ENCODE peak calls at places on chromosomes 6 and 20, in four cellular contexts. G is adrenal gland, H is GM12878, F is ovary. I is an unnamed sample.

GRCh38 chr6:6747371-6747770 is 158.9 kb downstream of the LY86 start:
- DNase-seq in H (no peak), G (no peak), F (no peak), I (no peak)

GRCh38 chr6:130587778-130588520 is 222.1 kb downstream of the TMEM200A start:
- DNase-seq in F (no peak), H (no peak), G (no peak), I (no peak)

GRCh38 chr6:106477158-106477557 is 116.6 kb downstream of the CRYBG1 start:
- DNase-seq in G (no peak), H (no peak), F (no peak), I (no peak)

GRCh38 chr6:23003671-23004598 is 434.6 kb downstream of the HDGFL1 start:
- DNase-seq in H (no peak), G (no peak), F (no peak), I (no peak)

GRCh38 chr6:168582581-168582981 is 141.6 kb downstream of the SMOC2 start:
- DNase-seq in F (no peak), H (no peak), G (no peak), I (no peak)

GRCh38 chr6:87755697-87756671 is 54.0 kb upstream of the AKIRIN2 start:
- DNase-seq in F (no peak), G (no peak), H (no peak), I (no peak)

GRCh38 chr20:38434310-38434741 is 802 bp downstream of the SNHG17 start:
- DNase-seq in F (peak; percentile 42), H (no peak), G (peak; percentile 37), I (peak; percentile 52)

GRCh38 chr20:10665791-10666190 is 8.0 kb downstream of the JAG1 start:
- DNase-seq in G (no peak), H (no peak), F (no peak), I (no peak)

GRCh38 chr20:3820901-3821727 is 767 bp downstream of the AP5S1 start:
- DNase-seq in G (peak; percentile 44), F (no peak), H (no peak), I (no peak)

GRCh38 chr20:43537921-43538854 is 20.6 kb upstream of the SGK2 start:
- DNase-seq in F (peak; percentile 67), H (no peak), G (peak; percentile 63), I (peak; percentile 63)

GRCh38 chr20:36344517-36345132 is 38.5 kb downstream of the DLGAP4 start:
- DNase-seq in F (peak; percentile 56), H (no peak), G (peak; percentile 68), I (no peak)

GRCh38 chr6:137044366-137045220 is at the start of gene IL20RA:
- DNase-seq in H (no peak), F (peak; percentile 69), G (peak; percentile 67), I (peak; percentile 74)

GRCh38 chr6:32941412-32941784 is 570 bp upstream of the HLA-DMB start:
- DNase-seq in F (no peak), G (no peak), H (peak; percentile 95), I (no peak)

GRCh38 chr20:44388466-44389023 is 33.0 kb downstream of the HNF4A start:
- DNase-seq in F (peak; percentile 82), H (no peak), G (peak; percentile 58), I (peak; percentile 77)

GRCh38 chr6:111871725-111872520 is 1.3 kb downstream of the FYN start:
- DNase-seq in G (no peak), H (no peak), F (peak; percentile 40), I (no peak)

GRCh38 chr6:116073765-116074450 is 13.2 kb upstream of the FRK start:
- DNase-seq in H (no peak), G (no peak), F (no peak), I (no peak)

GRCh38 chr6:39339557-39340555 is 17.4 kb upstream of the KCNK16 start:
- DNase-seq in H (no peak), F (no peak), G (no peak), I (peak; percentile 67)

GRCh38 chr6:75422024-75422639 is 71.5 kb downstream of the FILIP1 start:
- DNase-seq in G (no peak), F (no peak), H (no peak), I (no peak)

GRCh38 chr6:154370545-154370944 is 13.9 kb upstream of the IPCEF1 start:
- DNase-seq in F (no peak), H (no peak), G (peak; percentile 31), I (no peak)

GRCh38 chr6:26305097-26305841 is 59.7 kb upstream of the BTN3A2 start:
- DNase-seq in G (peak; percentile 67), F (peak; percentile 87), H (no peak), I (no peak)

GRCh38 chr6:90729057-90729456 is 142.2 kb upstream of the MAP3K7 start:
- DNase-seq in F (no peak), G (no peak), H (no peak), I (no peak)

GRCh38 chr6:106163966-106164877 is 78.1 kb downstream of the PRDM1 start:
- DNase-seq in H (peak; percentile 87), F (no peak), G (peak; percentile 17), I (no peak)

GRCh38 chr6:47817749-47818148 is 35.9 kb downstream of the OPN5 start:
- DNase-seq in G (no peak), H (no peak), F (no peak), I (no peak)

GRCh38 chr6:4889701-4890100 is 113.5 kb downstream of the CDYL start:
- DNase-seq in F (no peak), G (no peak), H (no peak), I (no peak)

GRCh38 chr20:13723015-13723414 is 61.7 kb downstream of the ESF1 start:
- DNase-seq in G (no peak), H (no peak), F (no peak), I (no peak)

GRCh38 chr6:39005774-39006173 is 42.8 kb upstream of the GLP1R start:
- DNase-seq in G (no peak), H (no peak), F (no peak), I (no peak)

GRCh38 chr6:119346914-119347313 is 2.6 kb downstream of the MAN1A1 start:
- DNase-seq in F (no peak), H (no peak), G (no peak), I (no peak)

GRCh38 chr6:119343573-119344146 is 5.9 kb downstream of the MAN1A1 start:
- DNase-seq in H (no peak), G (no peak), F (no peak), I (no peak)

GRCh38 chr6:119346450-119346849 is 3.1 kb downstream of the MAN1A1 start:
- DNase-seq in H (no peak), F (no peak), G (no peak), I (no peak)

GRCh38 chr6:119344306-119344705 is 5.3 kb downstream of the MAN1A1 start:
- DNase-seq in G (no peak), H (no peak), F (no peak), I (no peak)

GRCh38 chr6:119345114-119345513 is 4.4 kb downstream of the MAN1A1 start:
- DNase-seq in G (no peak), F (no peak), H (no peak), I (no peak)
- H3K4me1 ChIP-seq in G (peaks cover 60% of the 10 kb centered on the region), F (peaks cover 6% of the 10 kb centered on the region), H (peaks cover 10% of the 10 kb centered on the region), I (peaks cover 69% of the 10 kb centered on the region)

GRCh38 chr20:63216849-63217471 is 1.0 kb upstream of the YTHDF1 start:
- DNase-seq in H (no peak), G (no peak), F (no peak), I (no peak)
- H3K4me3 ChIP-seq in H (peak overlapping the region; percentile 57), G (peak overlapping the region; percentile 80), F (peak overlapping the region; percentile 94), I (peak overlapping the region; percentile 76)

GRCh38 chr20:34175879-34176278 is 63.8 kb upstream of the EIF2S2 start:
- DNase-seq in H (no peak), F (no peak), G (no peak), I (no peak)

GRCh38 chr20:34175072-34175471 is 63.0 kb upstream of the EIF2S2 start:
- DNase-seq in H (no peak), G (no peak), F (no peak), I (no peak)

GRCh38 chr20:34179636-34180360 is 61.4 kb upstream of the ASIP start:
- DNase-seq in G (no peak), F (no peak), H (no peak), I (no peak)

GRCh38 chr20:34180460-34181108 is 60.6 kb upstream of the ASIP start:
- DNase-seq in H (no peak), G (no peak), F (no peak), I (no peak)

DNA sequence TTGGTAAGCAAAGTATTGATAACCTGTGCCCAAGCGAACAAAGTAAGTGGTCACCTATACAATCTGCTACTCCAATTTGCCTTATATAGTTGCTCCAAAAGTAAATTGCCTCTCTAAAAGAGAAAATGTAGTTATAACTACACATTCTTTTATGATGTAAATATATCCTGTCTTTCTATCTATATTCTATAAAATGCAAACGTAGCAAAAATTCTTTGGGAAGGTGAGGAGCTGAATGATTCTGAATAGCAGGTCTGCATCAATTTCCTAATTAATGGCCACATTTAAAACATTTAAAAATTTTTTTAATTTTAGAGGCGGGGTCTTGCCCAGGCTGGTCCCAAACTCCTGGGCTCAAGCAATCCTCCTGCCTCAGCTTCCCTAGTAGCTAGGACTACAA is 64.2 kb upstream of the ASIP start:
- DNase-seq in G (no peak), H (no peak), F (no peak), I (no peak)
- H3K4me1 ChIP-seq in G (no peaks in the 10 kb centered on the region), H (no peaks in the 10 kb centered on the region), F (no peaks in the 10 kb centered on the region), I (no peaks in the 10 kb centered on the region)

DNA sequence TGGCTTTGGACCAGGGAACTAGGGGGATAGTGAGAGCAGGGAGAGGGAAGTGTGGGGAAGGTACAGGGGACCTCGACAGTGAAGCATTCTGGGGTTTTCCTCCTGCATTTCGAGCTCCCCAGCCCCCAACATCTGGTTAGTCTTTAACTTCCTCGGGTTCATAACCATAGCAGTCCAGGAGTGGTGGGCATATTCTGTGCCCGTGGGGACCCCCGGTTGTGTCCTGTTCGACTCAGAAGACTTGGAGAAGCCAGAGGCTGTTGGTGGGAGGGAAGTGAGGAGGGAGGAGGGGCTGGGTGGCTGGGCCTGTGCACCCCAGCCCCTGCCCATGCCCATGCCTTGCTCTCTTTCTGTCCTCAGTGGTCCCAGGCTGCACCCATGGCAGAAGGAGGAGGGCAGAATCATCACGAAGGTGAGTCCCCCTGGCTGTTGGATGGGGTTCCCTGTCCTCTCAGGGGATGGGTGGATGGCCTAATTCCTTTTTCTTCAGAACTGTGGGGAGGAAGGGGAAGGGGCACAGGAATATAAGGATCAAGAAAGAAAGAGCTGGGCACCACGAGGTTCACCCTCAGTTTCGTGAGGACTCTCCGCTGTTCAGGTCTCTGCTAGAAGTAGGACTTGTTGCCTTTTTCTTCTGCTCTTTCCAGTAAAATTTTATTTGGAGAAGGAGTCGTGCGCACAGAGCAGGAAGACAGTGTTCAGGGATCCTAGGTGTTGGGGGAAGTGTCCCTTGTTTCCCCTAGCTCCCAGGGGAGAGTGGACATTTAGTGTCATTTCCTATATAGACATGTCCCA is 4.2 kb downstream of the VEGFA start:
- DNase-seq in G (no peak), H (no peak), F (no peak), I (no peak)
- H3K4me3 ChIP-seq in G (peak overlapping the region; percentile 84), H (peak overlapping the region; percentile 98), F (peak overlapping the region; percentile 78), I (peak overlapping the region; percentile 91)

GRCh38 chr6:125806813-125807212 is 16.1 kb downstream of the NCOA7 start:
- DNase-seq in G (no peak), H (no peak), F (no peak), I (no peak)
- H3K4me1 ChIP-seq in G (peaks cover 68% of the 10 kb centered on the region), H (peaks cover 85% of the 10 kb centered on the region), F (peaks cover 2% of the 10 kb centered on the region), I (peaks cover 48% of the 10 kb centered on the region)